ENCODE peak calls at places on chromosomes 13 and 19, in ten cellular contexts. V is cardiac muscle cell, A is left ventricle myocardium inferior, Q is AG09319, P is IMR-90, W is adrenal gland, Z is Calu3, R is activated B cell treated with CpG ODN at 0.5 μM for 24 hours, J is HFFc6, G is B cell. E is an unnamed sample.

GRCh38 chr19:29326351-29326750 is 113.4 kb upstream of the UQCRFS1 start:
- DNase-seq in V (no peak), A (no peak), Q (no peak), P (no peak), W (no peak), Z (no peak), R (no peak), J (no peak), G (no peak), E (peak)

GRCh38 chr19:51698296-51698695 is 5.2 kb downstream of the SPACA6 start:
- DNase-seq in V (no peak), A (no peak), Q (no peak), P (peak), W (no peak), Z (no peak), R (no peak), J (peak), G (no peak), E (no peak)

GRCh38 chr13:80342541-80343371 is 1.8 kb upstream of the SPRY2 start:
- DNase-seq in V (peak), A (peak), Q (no peak), P (peak), W (peak), Z (peak), R (peak), J (peak), G (peak), E (peak)

GRCh38 chr19:45742969-45743368 is 9.7 kb downstream of the MEIOSIN start:
- DNase-seq in V (no peak), A (no peak), Q (no peak), P (no peak), W (no peak), Z (no peak), R (no peak), J (no peak), G (no peak), E (no peak)

GRCh38 chr13:44904982-44905381 is 84.3 kb downstream of the NUFIP1 start:
- DNase-seq in V (no peak), A (peak), Q (peak), P (peak), W (no peak), Z (no peak), R (no peak), J (peak), G (no peak), E (peak)

GRCh38 chr19:6164906-6165531 is 29.6 kb downstream of the ACSBG2 start:
- DNase-seq in V (no peak), A (no peak), Q (no peak), P (no peak), W (no peak), Z (no peak), R (no peak), J (no peak), G (no peak), E (peak)

GRCh38 chr13:25678398-25678797 is 306.6 kb downstream of the ATP8A2 start:
- DNase-seq in V (no peak), A (no peak), Q (no peak), P (no peak), W (no peak), Z (peak), R (no peak), J (no peak), G (no peak), E (no peak)

GRCh38 chr13:92566767-92567166 is 659.8 kb upstream of the GPC6 start:
- DNase-seq in V (no peak), A (no peak), Q (no peak), P (no peak), W (no peak), Z (no peak), R (no peak), J (no peak), G (no peak), E (no peak)

GRCh38 chr19:55173717-55174409 is 6.2 kb downstream of the SYT5 start:
- DNase-seq in V (peak), A (peak), Q (peak), P (peak), W (peak), Z (peak), R (no peak), J (peak), G (no peak), E (peak)

GRCh38 chr19:778910-779653 is 18.2 kb upstream of the PTBP1 start:
- DNase-seq in V (no peak), A (no peak), Q (peak), P (peak), W (no peak), Z (no peak), R (no peak), J (peak), G (no peak), E (peak)

GRCh38 chr13:109254271-109254670 is 532.1 kb downstream of the IRS2 start:
- DNase-seq in V (no peak), A (no peak), Q (no peak), P (no peak), W (no peak), Z (no peak), R (no peak), J (no peak), G (no peak), E (no peak)

GRCh38 chr13:50969691-50970090 is 60.1 kb downstream of the RNASEH2B start:
- DNase-seq in V (peak), A (no peak), Q (no peak), P (no peak), W (no peak), Z (no peak), R (no peak), J (no peak), G (no peak), E (no peak)

GRCh38 chr19:33811736-33812387 is 15.2 kb downstream of the KCTD15 start:
- DNase-seq in V (no peak), A (no peak), Q (no peak), P (peak), W (no peak), Z (no peak), R (no peak), J (no peak), G (no peak), E (no peak)

GRCh38 chr13:31485651-31486051 is 253.7 kb upstream of the RXFP2 start:
- DNase-seq in V (peak), A (no peak), Q (no peak), P (no peak), W (no peak), Z (no peak), R (no peak), J (peak), G (no peak), E (no peak)

GRCh38 chr13:73074101-73074500 is 15.3 kb downstream of the KLF5 start:
- DNase-seq in V (no peak), A (no peak), Q (no peak), P (peak), W (no peak), Z (no peak), R (no peak), J (no peak), G (no peak), E (no peak)

GRCh38 chr19:44779150-44779549 is 1.5 kb downstream of the CBLC start:
- DNase-seq in V (no peak), A (no peak), Q (no peak), P (no peak), W (no peak), Z (no peak), R (no peak), J (no peak), G (no peak), E (no peak)

GRCh38 chr13:41398494-41399190 is 58.7 kb upstream of the RGCC start:
- DNase-seq in V (no peak), A (no peak), Q (no peak), P (no peak), W (no peak), Z (no peak), R (no peak), J (peak), G (no peak), E (no peak)

GRCh38 chr13:60335531-60335930 is 61.5 kb upstream of the TDRD3 start:
- DNase-seq in V (no peak), A (no peak), Q (no peak), P (peak), W (no peak), Z (no peak), R (no peak), J (no peak), G (no peak), E (no peak)

GRCh38 chr19:11495481-11495880 is 10.2 kb downstream of the ZNF653 start:
- DNase-seq in V (no peak), A (no peak), Q (no peak), P (no peak), W (peak), Z (no peak), R (no peak), J (no peak), G (no peak), E (no peak)

GRCh38 chr19:2083174-2083854 is 12.8 kb downstream of the MOB3A start:
- DNase-seq in V (no peak), A (no peak), Q (no peak), P (no peak), W (no peak), Z (no peak), R (no peak), J (no peak), G (peak), E (no peak)

GRCh38 chr13:35347679-35348205 is 128.7 kb downstream of the MAB21L1 start:
- DNase-seq in V (no peak), A (no peak), Q (no peak), P (no peak), W (no peak), Z (no peak), R (no peak), J (no peak), G (no peak), E (no peak)

GRCh38 chr13:60509601-60510386 is 112.8 kb downstream of the TDRD3 start:
- DNase-seq in V (no peak), A (no peak), Q (no peak), P (peak), W (no peak), Z (no peak), R (no peak), J (peak), G (no peak), E (peak)

GRCh38 chr13:97322740-97323342 is 100.7 kb downstream of the MBNL2 start:
- DNase-seq in V (no peak), A (no peak), Q (no peak), P (peak), W (no peak), Z (no peak), R (no peak), J (no peak), G (no peak), E (no peak)

GRCh38 chr19:57813919-57814504 is 701 bp downstream of the ZNF552 start:
- DNase-seq in V (peak), A (no peak), Q (no peak), P (no peak), W (no peak), Z (no peak), R (no peak), J (no peak), G (no peak), E (peak)

GRCh38 chr13:35771898-35772297 is 295.4 kb upstream of the MAB21L1 start:
- DNase-seq in V (no peak), A (no peak), Q (peak), P (peak), W (no peak), Z (no peak), R (no peak), J (peak), G (no peak), E (peak)

GRCh38 chr19:30999726-31000125 is 349.5 kb downstream of the TSHZ3 start:
- DNase-seq in V (no peak), A (no peak), Q (no peak), P (no peak), W (no peak), Z (no peak), R (no peak), J (no peak), G (no peak), E (no peak)

GRCh38 chr13:67620665-67621064 is 390.5 kb upstream of the PCDH9 start:
- DNase-seq in V (no peak), A (no peak), Q (no peak), P (peak), W (no peak), Z (no peak), R (no peak), J (no peak), G (no peak), E (no peak)

GRCh38 chr13:99495478-99496321 is 5.6 kb upstream of the TM9SF2 start:
- DNase-seq in V (no peak), A (no peak), Q (no peak), P (no peak), W (no peak), Z (no peak), R (no peak), J (no peak), G (no peak), E (no peak)

GRCh38 chr13:35763805-35764170 is 287.3 kb upstream of the MAB21L1 start:
- DNase-seq in V (no peak), A (no peak), Q (no peak), P (no peak), W (no peak), Z (no peak), R (no peak), J (no peak), G (no peak), E (no peak)

GRCh38 chr13:113148940-113149503 is 9.4 kb upstream of the PROZ start:
- DNase-seq in V (no peak), A (no peak), Q (no peak), P (no peak), W (no peak), Z (no peak), R (no peak), J (no peak), G (no peak), E (no peak)

GRCh38 chr13:98706446-98707110 is 45.9 kb downstream of the SLC15A1 start:
- DNase-seq in V (no peak), A (no peak), Q (no peak), P (peak), W (no peak), Z (no peak), R (no peak), J (no peak), G (no peak), E (no peak)

GRCh38 chr19:41739361-41739760 is 16.0 kb upstream of the CEACAM6 start:
- DNase-seq in V (no peak), A (no peak), Q (no peak), P (no peak), W (no peak), Z (peak), R (no peak), J (no peak), G (no peak), E (no peak)

GRCh38 chr19:18514800-18515682 is 6.8 kb downstream of the ELL start:
- DNase-seq in V (peak), A (peak), Q (no peak), P (peak), W (peak), Z (peak), R (no peak), J (peak), G (no peak), E (peak)

GRCh38 chr13:73870970-73871935 is 263.0 kb downstream of the KLF12 start:
- DNase-seq in V (no peak), A (no peak), Q (peak), P (peak), W (no peak), Z (no peak), R (no peak), J (peak), G (no peak), E (no peak)

GRCh38 chr13:53064721-53065120 is 36.1 kb downstream of the OLFM4 start:
- DNase-seq in V (no peak), A (no peak), Q (no peak), P (no peak), W (no peak), Z (no peak), R (no peak), J (no peak), G (no peak), E (no peak)

GRCh38 chr13:30837227-30838159 is 68.6 kb upstream of the MEDAG start:
- DNase-seq in V (no peak), A (no peak), Q (no peak), P (no peak), W (no peak), Z (no peak), R (no peak), J (no peak), G (no peak), E (no peak)

GRCh38 chr13:45925151-45925550 is 73.6 kb upstream of the SIAH3 start:
- DNase-seq in V (no peak), A (no peak), Q (no peak), P (no peak), W (no peak), Z (no peak), R (no peak), J (no peak), G (no peak), E (no peak)
- TF ChIP-seq CTCF in V (peak), A (no peak), Q (no peak), P (peak), W (no peak), Z (no peak), R (no peak), J (peak), G (no peak), E (no peak)

GRCh38 chr19:14315433-14315832 is 65.8 kb upstream of the ADGRE5 start:
- DNase-seq in V (no peak), A (no peak), Q (no peak), P (no peak), W (no peak), Z (no peak), R (no peak), J (no peak), G (no peak), E (no peak)
- TF ChIP-seq CTCF in V (peak), A (no peak), Q (no peak), P (no peak), W (no peak), Z (no peak), R (no peak), J (peak), G (no peak), E (no peak)

GRCh38 chr13:24610956-24611355 is 69.3 kb upstream of the ATP12A start:
- DNase-seq in V (no peak), A (no peak), Q (no peak), P (no peak), W (no peak), Z (no peak), R (no peak), J (no peak), G (no peak), E (no peak)

GRCh38 chr13:24606486-24607170 is 73.6 kb upstream of the ATP12A start:
- DNase-seq in V (no peak), A (no peak), Q (no peak), P (no peak), W (no peak), Z (no peak), R (no peak), J (no peak), G (no peak), E (no peak)

DNA sequence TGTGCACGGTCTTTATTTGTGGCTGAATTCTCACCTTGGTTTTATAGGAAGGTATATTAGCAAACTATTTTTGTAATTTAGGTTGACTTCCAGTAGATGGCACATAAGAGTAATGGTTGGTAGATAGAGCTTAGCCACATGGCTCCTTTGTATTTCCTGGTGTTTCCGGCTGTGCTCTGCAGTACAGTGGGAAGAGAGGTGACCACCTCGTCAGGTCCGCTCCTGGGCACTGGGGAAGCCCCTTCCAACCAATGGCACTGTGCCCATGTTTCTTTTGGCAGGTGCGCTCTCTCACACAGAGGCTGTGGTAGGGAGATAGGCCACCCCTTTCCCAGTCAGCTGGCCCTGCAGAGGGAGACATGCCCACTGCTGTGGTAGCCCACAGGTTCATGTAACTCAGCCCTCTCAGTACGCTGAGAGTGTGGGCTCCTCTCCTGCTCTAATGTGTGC is 74.3 kb upstream of the ATP12A start:
- DNase-seq in V (no peak), A (no peak), Q (no peak), P (peak), W (no peak), Z (peak), R (no peak), J (no peak), G (no peak), E (no peak)
- TF ChIP-seq CTCF in V (peak), A (no peak), Q (no peak), P (peak), W (no peak), Z (peak), R (no peak), J (peak), G (no peak), E (no peak)

DNA sequence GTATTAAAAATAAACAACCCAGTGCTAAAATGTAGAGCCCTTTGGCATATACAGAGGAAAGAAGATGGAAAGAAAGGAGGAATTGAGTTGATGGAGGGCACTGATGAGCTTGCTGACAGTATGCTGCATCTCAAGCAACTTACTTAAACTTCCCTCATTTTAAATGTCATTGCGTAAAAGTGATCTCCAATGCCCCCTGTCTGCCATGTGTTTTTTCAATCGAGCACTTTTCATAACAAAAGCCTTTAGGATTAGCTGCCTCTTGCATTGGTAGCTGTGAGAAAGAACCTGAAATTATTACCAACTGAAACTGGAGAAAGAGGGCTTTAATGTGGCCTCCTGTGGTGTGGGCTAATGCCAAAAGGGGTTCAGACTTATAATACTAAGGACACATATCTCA is 541.6 kb downstream of the SUCLA2 start:
- DNase-seq in V (peak), A (no peak), Q (no peak), P (peak), W (no peak), Z (no peak), R (no peak), J (peak), G (peak), E (no peak)
- TF ChIP-seq CTCF in V (peak), A (no peak), Q (peak), P (peak), W (peak), Z (no peak), R (no peak), J (peak), G (no peak), E (no peak)